ENCODE peak calls at places on chromosomes 12 and 14, in nine cellular contexts. C is transverse colon; D is fibroblast of pulmonary artery; W is PC-9; Y is MM.1S; V is CD8-positive, alpha-beta T cell; X is mesendoderm; G is upper lobe of left lung; F is breast epithelium. N is an unnamed sample.

GRCh38 chr12:102454808-102455760 is 25.3 kb downstream of the IGF1 start:
- DNase-seq in V (no peak), X (no peak), D (peak; percentile 38), C (peak; percentile 19), G (no peak), F (no peak), Y (no peak), W (no peak), N (no peak)

GRCh38 chr14:76514599-76514998 is 138.7 kb downstream of the ESRRB start:
- DNase-seq in D (peak; percentile 16), X (no peak), V (no peak), C (no peak), F (no peak), G (no peak), Y (no peak), W (no peak), N (peak; percentile 49)

GRCh38 chr12:93526786-93527428 is 45.6 kb upstream of the SOCS2 start:
- DNase-seq in V (no peak), W (peak; percentile 14), F (no peak), Y (no peak), C (no peak), X (peak; percentile 23), G (no peak), D (peak; percentile 93), N (no peak)

GRCh38 chr14:25150401-25150800 is 100.5 kb upstream of the STXBP6 start:
- DNase-seq in X (no peak), C (no peak), D (no peak), F (no peak), Y (no peak), V (no peak), W (no peak), G (no peak), N (no peak)

GRCh38 chr14:38226366-38226765 is 18.7 kb downstream of the SSTR1 start:
- DNase-seq in C (no peak), W (no peak), F (no peak), D (no peak), X (no peak), V (no peak), Y (no peak), G (no peak), N (no peak)

GRCh38 chr12:13147688-13148531 is 44.4 kb upstream of the GSG1 start:
- DNase-seq in D (no peak), W (peak; percentile 68), F (no peak), V (no peak), X (no peak), G (no peak), Y (no peak), C (no peak), N (no peak)

GRCh38 chr12:28708918-28709371 is 440.1 kb upstream of the FAR2 start:
- DNase-seq in V (no peak), F (no peak), Y (no peak), C (no peak), W (no peak), X (no peak), G (no peak), D (peak; percentile 37), N (no peak)

GRCh38 chr14:49992901-49993335 is 100.0 kb downstream of the ARF6 start:
- DNase-seq in V (no peak), D (peak; percentile 58), G (no peak), Y (no peak), X (no peak), C (no peak), W (no peak), F (no peak), N (no peak)

GRCh38 chr14:59252772-59253500 is 64.5 kb downstream of the DAAM1 start:
- DNase-seq in V (no peak), X (no peak), G (no peak), Y (no peak), D (peak; percentile 61), W (no peak), F (no peak), C (no peak), N (no peak)

GRCh38 chr14:88016768-88017167 is 11.8 kb downstream of the GPR65 start:
- DNase-seq in G (no peak), X (peak; percentile 28), Y (no peak), F (no peak), D (no peak), W (no peak), V (no peak), C (no peak), N (no peak)
- H3K4me3 ChIP-seq in G (no peak overlapping the region), X (no peak overlapping the region), Y (no peak overlapping the region), F (no peak overlapping the region), D (no peak overlapping the region), W (no peak overlapping the region), V (no peak overlapping the region), C (no peak overlapping the region), N (no peak overlapping the region)

DNA sequence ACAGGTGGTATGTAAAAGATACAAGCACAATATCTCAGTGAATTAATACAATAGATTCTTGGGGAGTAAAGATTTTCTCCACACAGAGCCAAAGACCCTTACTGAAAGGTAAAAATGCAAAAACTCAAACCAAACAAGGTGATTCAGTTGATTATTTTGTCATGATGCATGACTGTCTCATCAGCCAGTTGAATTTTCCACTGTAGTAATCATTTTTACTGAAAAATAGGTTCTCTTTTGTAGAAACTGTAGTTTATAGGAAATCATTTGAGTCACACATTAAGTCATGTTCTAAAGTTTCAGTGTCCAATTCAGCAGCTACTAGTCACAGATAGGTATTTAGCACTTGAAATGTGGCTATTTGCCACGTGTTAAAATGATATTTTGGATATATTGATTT is 53.6 kb downstream of the PPFIA2 start:
- DNase-seq in F (no peak), G (no peak), D (no peak), V (no peak), X (no peak), Y (no peak), C (no peak), W (no peak), N (no peak)
- H3K4me3 ChIP-seq in F (no peak overlapping the region), G (no peak overlapping the region), D (no peak overlapping the region), V (no peak overlapping the region), X (no peak overlapping the region), Y (no peak overlapping the region), C (no peak overlapping the region), W (no peak overlapping the region), N (no peak overlapping the region)

DNA sequence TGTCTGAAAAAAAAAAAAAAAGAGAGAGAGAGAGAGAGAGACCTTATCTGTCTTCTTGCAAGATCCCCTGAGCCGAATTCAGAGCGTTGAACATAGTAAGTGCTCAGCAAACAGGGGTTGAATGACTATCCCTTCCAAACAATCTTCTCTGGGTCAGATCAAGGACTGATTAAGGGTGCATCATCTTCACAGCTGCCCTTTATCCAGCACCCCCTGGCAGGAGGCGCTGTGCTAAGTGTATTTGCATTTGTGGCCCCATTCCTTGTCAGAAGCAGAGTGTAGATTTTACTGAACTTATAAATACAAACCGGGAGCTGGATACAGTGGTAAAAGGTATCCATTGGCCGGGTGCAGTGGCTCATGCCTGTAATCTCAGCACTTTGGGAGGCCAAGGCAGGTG is 8.8 kb upstream of the TRPV4 start:
- DNase-seq in V (no peak), C (no peak), G (no peak), X (no peak), Y (no peak), D (no peak), F (no peak), W (no peak), N (no peak)
- H3K4me3 ChIP-seq in V (no peak overlapping the region), C (no peak overlapping the region), G (no peak overlapping the region), X (no peak overlapping the region), Y (no peak overlapping the region), D (no peak overlapping the region), F (no peak overlapping the region), W (no peak overlapping the region), N (no peak overlapping the region)

DNA sequence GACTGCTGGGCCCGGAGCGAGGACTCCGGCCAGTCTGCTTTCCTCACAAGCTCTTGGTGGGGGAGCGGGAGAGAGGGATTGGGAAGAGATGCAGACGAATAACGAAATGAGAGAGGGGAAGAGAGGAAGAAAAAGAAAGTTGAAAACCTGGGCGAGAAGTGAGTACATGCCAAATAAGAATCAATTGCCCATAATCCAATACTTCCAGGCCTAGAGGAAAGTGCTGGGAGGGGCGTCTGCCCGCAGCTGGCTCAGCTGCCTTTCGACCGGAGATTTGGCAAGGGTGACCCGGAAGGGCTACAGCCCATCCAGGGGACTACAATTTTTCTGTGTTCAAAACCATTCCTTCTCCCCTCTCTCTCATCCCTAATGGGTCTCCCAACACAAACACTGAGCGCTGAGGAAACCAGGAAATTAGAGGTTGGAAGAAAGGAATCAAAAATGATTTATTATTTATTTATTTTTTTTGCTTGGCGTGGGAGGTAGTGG is 4.9 kb downstream of the NKX2-1 start:
- DNase-seq in C (no peak), D (no peak), X (no peak), V (no peak), F (no peak), Y (no peak), G (no peak), W (no peak), N (no peak)
- H3K4me3 ChIP-seq in C (no peak overlapping the region), D (no peak overlapping the region), X (no peak overlapping the region), V (no peak overlapping the region), F (no peak overlapping the region), Y (no peak overlapping the region), G (no peak overlapping the region), W (no peak overlapping the region), N (no peak overlapping the region)

DNA sequence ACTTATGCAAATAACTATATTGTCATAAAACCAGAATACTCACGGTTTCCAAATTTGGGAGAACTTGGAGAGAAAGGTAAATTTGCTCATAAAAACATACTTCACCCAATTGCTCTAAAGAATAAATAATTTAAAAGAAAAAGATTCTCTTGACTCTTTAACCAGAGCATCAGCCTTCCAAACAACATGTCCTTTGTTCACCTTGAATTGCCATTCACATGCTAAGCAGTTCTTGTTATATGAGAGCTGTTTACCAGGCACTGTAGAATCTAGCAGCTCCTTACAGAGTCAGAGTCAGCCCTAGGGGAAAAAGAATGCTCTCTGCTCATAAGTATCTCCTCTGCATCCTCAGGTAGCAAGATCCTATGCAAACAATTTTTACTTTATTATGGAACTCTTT is 10.2 kb downstream of the SLCO1A2 start:
- DNase-seq in X (peak; percentile 50), Y (no peak), C (no peak), V (no peak), G (no peak), W (no peak), F (no peak), D (no peak), N (no peak)
- H3K4me3 ChIP-seq in X (no peak overlapping the region), Y (no peak overlapping the region), C (no peak overlapping the region), V (no peak overlapping the region), G (no peak overlapping the region), W (no peak overlapping the region), F (no peak overlapping the region), D (no peak overlapping the region), N (no peak overlapping the region)

DNA sequence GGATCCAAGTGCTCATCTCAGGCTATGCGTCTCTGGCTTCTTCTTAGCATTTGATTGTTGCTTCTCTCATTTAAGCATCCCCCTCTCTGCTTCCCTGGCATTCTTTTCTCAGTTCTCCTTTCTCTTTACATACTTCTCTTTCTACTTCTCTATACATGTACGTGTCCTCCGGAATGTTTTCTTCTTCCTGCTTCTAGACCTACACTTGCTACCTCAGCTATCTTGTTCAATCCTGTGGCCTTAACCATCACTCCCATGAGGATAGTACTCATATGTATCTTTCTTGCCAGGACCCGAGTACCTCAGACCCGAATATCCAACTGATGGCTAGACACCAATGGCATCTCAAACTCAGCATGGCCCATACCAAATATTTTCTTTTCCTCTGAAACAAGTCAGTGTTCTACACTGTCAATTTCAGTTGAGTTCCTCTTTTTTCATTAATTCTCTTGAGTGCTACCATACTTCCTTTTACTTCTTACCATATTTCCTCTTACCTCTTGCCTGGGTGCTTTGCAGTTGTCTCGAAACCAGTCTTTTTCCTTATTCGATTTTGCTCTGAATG is 115.1 kb upstream of the SLC38A2 start:
- DNase-seq in X (no peak), V (no peak), C (no peak), F (no peak), Y (no peak), W (no peak), G (no peak), D (no peak), N (no peak)
- H3K4me3 ChIP-seq in X (no peak overlapping the region), V (no peak overlapping the region), C (no peak overlapping the region), F (no peak overlapping the region), Y (no peak overlapping the region), W (no peak overlapping the region), G (no peak overlapping the region), D (no peak overlapping the region), N (no peak overlapping the region)

N was measured in Jurkat, Clone E6-1.